ENCODE peak calls at places on chromosomes 11 and 22, in five cellular contexts. L, X, B, Q and O are unnamed samples.
A peak's percentile ranks its signal among the peaks of the same experiment; 100 is the strongest.

GRCh38 chr22:19892249-19892879 is 37.7 kb upstream of the GNB1L start:
- DNase-seq in L (peak; percentile 47), B (no peak), Q (peak; percentile 72), X (peak; percentile 29), O (peak; percentile 66)

GRCh38 chr11:12287009-12287373 is 90.4 kb upstream of the PARVA start:
- DNase-seq in B (no peak), Q (no peak), L (peak; percentile 67), X (no peak), O (no peak)

GRCh38 chr11:79087957-79088318 is 352.9 kb downstream of the TENM4 start:
- DNase-seq in B (no peak), X (no peak), Q (no peak), L (no peak), O (no peak)

GRCh38 chr11:83827940-83828554 is 541.9 kb upstream of the CCDC90B start:
- DNase-seq in B (no peak), L (no peak), Q (no peak), X (no peak), O (peak; percentile 61)

GRCh38 chr11:45285289-45285828 is 782 bp downstream of the SYT13 start:
- DNase-seq in X (no peak), Q (no peak), B (no peak), L (no peak), O (no peak)

GRCh38 chr11:134522782-134523570 is 110.9 kb upstream of the B3GAT1 start:
- DNase-seq in Q (no peak), X (no peak), B (no peak), L (no peak), O (no peak)

GRCh38 chr11:64745219-64745522 is 1.2 kb upstream of the RASGRP2 start:
- DNase-seq in X (peak; percentile 95), L (peak; percentile 64), Q (peak; percentile 98), B (peak; percentile 76), O (peak; percentile 96)

GRCh38 chr11:4134844-4135243 is 40.2 kb downstream of the RRM1 start:
- DNase-seq in B (no peak), L (no peak), X (no peak), Q (no peak), O (no peak)

GRCh38 chr11:35781342-35782171 is 119.0 kb downstream of the TRIM44 start:
- DNase-seq in X (no peak), Q (no peak), B (no peak), L (no peak), O (no peak)

DNA sequence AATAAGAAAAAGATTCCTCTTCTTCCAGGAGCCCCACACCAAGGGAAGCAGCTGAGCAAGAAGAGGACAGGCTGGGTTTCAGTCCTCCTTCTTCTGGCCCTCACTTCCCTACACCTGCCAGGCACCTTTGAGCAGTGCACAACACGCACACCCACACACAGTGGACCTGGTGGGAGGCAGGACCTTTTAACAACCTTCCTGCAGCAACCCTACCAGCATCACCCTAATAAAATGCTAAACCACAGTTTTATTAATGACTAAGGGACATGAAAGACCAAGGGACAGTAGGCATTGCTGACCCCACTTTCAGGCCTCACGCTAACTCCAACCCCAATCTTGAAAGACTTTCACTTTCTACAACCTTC is 12.2 kb downstream of the ARAP1 start:
- DNase-seq in Q (no peak), X (no peak), B (no peak), L (no peak), O (peak; percentile 31)
- H3K4me1 ChIP-seq in Q (peaks cover 94% of the 10 kb centered on the region), X (peaks cover 80% of the 10 kb centered on the region), B (peaks cover 94% of the 10 kb centered on the region), L (no peaks in the 10 kb centered on the region), O (peaks cover 90% of the 10 kb centered on the region)

DNA sequence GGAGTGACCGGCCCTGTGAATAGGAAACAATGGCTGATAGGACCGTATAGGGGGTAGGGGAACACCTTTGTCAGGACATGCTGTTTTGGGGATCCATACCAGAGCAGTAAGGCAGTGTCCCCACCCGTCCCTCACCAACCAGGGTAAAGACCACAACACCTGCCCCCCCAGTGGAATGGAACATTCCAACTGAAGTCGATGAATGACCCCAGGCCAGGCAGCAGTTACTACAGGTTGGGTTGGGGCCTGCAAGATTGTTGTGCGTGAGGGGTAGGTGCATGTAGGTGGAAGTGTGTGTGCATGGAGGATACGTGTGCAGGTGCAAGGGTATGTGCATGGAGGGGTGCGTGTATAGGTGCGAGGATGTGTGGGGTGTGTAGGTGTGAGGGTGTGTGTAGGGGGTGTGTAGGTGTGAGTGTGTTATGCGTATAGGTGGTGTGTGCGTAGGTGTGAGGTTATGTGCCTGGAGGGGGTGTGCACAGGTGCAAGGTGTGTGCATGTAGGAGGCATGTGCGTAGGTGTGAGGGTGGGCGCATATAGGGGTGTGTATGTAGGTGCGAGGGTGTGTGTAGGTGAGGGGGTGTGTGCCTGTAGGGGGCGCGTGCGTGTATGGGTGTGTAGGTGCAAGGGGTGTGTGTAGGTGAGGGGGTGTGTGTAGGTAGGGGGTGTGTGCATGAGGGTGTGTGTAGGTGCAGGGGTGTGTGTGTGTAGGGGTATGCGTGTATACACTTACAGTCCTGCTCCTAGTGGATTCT is 32.9 kb downstream of the PISD start:
- DNase-seq in X (no peak), Q (no peak), B (no peak), L (no peak), O (no peak)
- H3K4me1 ChIP-seq in X (peaks cover 56% of the 10 kb centered on the region), Q (peaks cover 39% of the 10 kb centered on the region), B (peaks cover 85% of the 10 kb centered on the region), L (peaks cover 7% of the 10 kb centered on the region), O (peaks cover 75% of the 10 kb centered on the region)

GRCh38 chr11:119371067-119371601 is 10.4 kb downstream of the USP2 start:
- DNase-seq in L (no peak), X (no peak), Q (no peak), B (no peak), O (no peak)
- H3K4me1 ChIP-seq in L (peaks cover 28% of the 10 kb centered on the region), X (peaks cover 24% of the 10 kb centered on the region), Q (peaks cover 9% of the 10 kb centered on the region), B (peaks cover 98% of the 10 kb centered on the region), O (peaks cover 79% of the 10 kb centered on the region)

DNA sequence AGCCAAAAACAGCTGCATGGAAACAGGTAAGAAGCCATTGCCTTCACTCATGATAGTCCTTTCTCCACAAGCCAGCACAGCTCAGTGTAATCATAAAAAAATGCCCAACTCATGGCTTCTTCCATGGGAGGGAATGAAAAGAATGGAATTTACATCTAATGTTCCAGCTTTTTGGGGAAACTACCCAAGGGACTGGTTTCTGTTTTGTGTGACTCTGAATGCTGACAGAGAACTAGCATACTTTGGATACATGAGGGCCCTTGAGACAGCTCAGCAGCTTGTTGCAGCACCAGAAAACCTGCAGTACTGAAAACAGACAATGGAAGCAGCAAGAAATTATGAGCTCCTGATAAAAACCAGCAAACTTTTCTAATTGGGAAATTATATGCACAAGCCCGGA is 24.2 kb upstream of the HORMAD2 start:
- DNase-seq in L (no peak), X (no peak), Q (no peak), B (no peak), O (no peak)
- H3K4me1 ChIP-seq in L (no peaks in the 10 kb centered on the region), X (no peaks in the 10 kb centered on the region), Q (no peaks in the 10 kb centered on the region), B (no peaks in the 10 kb centered on the region), O (no peaks in the 10 kb centered on the region)